ENCODE peak calls at places on chromosomes 7 and 10, in four cellular contexts. H is neuronal stem cell; D is IMR-90; V is activated T-cell treated with anti-CD3 and anti-CD28 coated beads, Interleukin-2, amount 50 U/mL, for 48 hours. J is an unnamed sample.
A peak's percentile ranks its signal among the peaks of the same experiment; 100 is the strongest.

GRCh38 chr7:90958669-90959068 is 305.6 kb upstream of the FZD1 start:
- DNase-seq in D (peak; percentile 66), H (no peak), V (no peak), J (peak; percentile 82)

GRCh38 chr10:30742471-30742870 is 112.9 kb upstream of the LYZL2 start:
- DNase-seq in D (no peak), V (no peak), H (no peak), J (no peak)

GRCh38 chr10:96570512-96570911 is 16.3 kb downstream of the TM9SF3 start:
- DNase-seq in D (no peak), V (no peak), H (no peak), J (no peak)

GRCh38 chr10:29634105-29634504 is 666 bp downstream of the SVIL start:
- DNase-seq in D (no peak), V (no peak), H (no peak), J (no peak)

GRCh38 chr7:130490287-130490686 is 1.6 kb upstream of the MEST start:
- DNase-seq in D (no peak), H (peak; percentile 79), V (no peak), J (no peak)

GRCh38 chr7:6516387-6516983 is 34.8 kb downstream of the GRID2IP start:
- DNase-seq in V (peak; percentile 79), H (peak; percentile 63), D (peak; percentile 79), J (peak; percentile 87)

GRCh38 chr7:46932656-46933424 is 649.1 kb downstream of the TNS3 start:
- DNase-seq in H (no peak), V (no peak), D (peak; percentile 96), J (peak; percentile 100)

GRCh38 chr7:69659964-69660363 is 61.7 kb downstream of the AUTS2 start:
- DNase-seq in D (no peak), H (no peak), V (no peak), J (no peak)

J was measured in fibroblast of the aortic adventitia.